ENCODE peak calls at places on chromosome 9, in four cellular contexts. B, V, F and C are unnamed samples.

GRCh38 chr9:84939766-84940165 is 270.2 kb downstream of the NTRK2 start:
- DNase-seq in V (no peak), F (no peak), B (peak; percentile 17), C (no peak)

GRCh38 chr9:98318834-98319478 is 63.5 kb upstream of the TBC1D2 start:
- DNase-seq in F (no peak), V (no peak), B (peak; percentile 65), C (no peak)

GRCh38 chr9:117772960-117773359 is 68.8 kb downstream of the TLR4 start:
- DNase-seq in V (no peak), B (peak; percentile 58), F (no peak), C (peak; percentile 45)

GRCh38 chr9:86142973-86143372 is 43.6 kb upstream of the GOLM1 start:
- DNase-seq in F (no peak), V (no peak), B (no peak), C (no peak)

GRCh38 chr9:134433101-134433500 is 106.8 kb downstream of the RXRA start:
- DNase-seq in B (peak; percentile 33), V (no peak), F (no peak), C (no peak)

GRCh38 chr9:130556396-130557076 is 22.8 kb upstream of the FUBP3 start:
- DNase-seq in B (no peak), F (no peak), V (no peak), C (no peak)

GRCh38 chr9:137666950-137667670 is 48.3 kb downstream of the EHMT1 start:
- DNase-seq in B (no peak), F (no peak), V (peak; percentile 87), C (no peak)

GRCh38 chr9:16310288-16311145 is 560.0 kb downstream of the BNC2 start:
- DNase-seq in B (no peak), V (peak; percentile 33), F (no peak), C (no peak)

GRCh38 chr9:75866273-75866871 is 24.1 kb upstream of the PCSK5 start:
- DNase-seq in B (peak; percentile 25), V (no peak), F (peak; percentile 55), C (peak; percentile 75)

GRCh38 chr9:121634800-121635261 is 16.6 kb upstream of the DAB2IP start:
- DNase-seq in V (peak; percentile 76), B (no peak), F (no peak), C (peak; percentile 47)

GRCh38 chr9:35311891-35312639 is 150.3 kb downstream of the UNC13B start:
- DNase-seq in F (no peak), B (peak; percentile 33), V (no peak), C (no peak)

GRCh38 chr9:37732086-37732744 is 21.4 kb upstream of the TRMT10B start:
- DNase-seq in B (no peak), F (no peak), V (no peak), C (no peak)

GRCh38 chr9:83199240-83199639 is 136.3 kb upstream of the RASEF start:
- DNase-seq in B (peak; percentile 50), V (peak; percentile 35), F (no peak), C (peak; percentile 29)

GRCh38 chr9:98571643-98572042 is 137.1 kb downstream of the GABBR2 start:
- DNase-seq in B (no peak), F (no peak), V (no peak), C (no peak)

GRCh38 chr9:15103321-15103720 is 193.1 kb upstream of the FREM1 start:
- DNase-seq in F (no peak), B (no peak), V (no peak), C (no peak)

GRCh38 chr9:17003576-17004240 is 131.1 kb upstream of the CNTLN start:
- DNase-seq in B (peak; percentile 67), V (no peak), F (no peak), C (no peak)

GRCh38 chr9:22401671-22402070 is 45.0 kb upstream of the DMRTA1 start:
- DNase-seq in V (no peak), B (peak; percentile 71), F (no peak), C (no peak)

GRCh38 chr9:116842658-116843057 is 155.6 kb downstream of the TRIM32 start:
- DNase-seq in F (no peak), V (peak; percentile 86), B (no peak), C (no peak)

GRCh38 chr9:78898239-78898638 is 601.3 kb downstream of the PSAT1 start:
- DNase-seq in B (peak; percentile 58), F (no peak), V (no peak), C (no peak)

GRCh38 chr9:28443461-28443860 is 870.2 kb upstream of the C9orf72 start:
- DNase-seq in F (no peak), B (no peak), V (no peak), C (no peak)

DNA sequence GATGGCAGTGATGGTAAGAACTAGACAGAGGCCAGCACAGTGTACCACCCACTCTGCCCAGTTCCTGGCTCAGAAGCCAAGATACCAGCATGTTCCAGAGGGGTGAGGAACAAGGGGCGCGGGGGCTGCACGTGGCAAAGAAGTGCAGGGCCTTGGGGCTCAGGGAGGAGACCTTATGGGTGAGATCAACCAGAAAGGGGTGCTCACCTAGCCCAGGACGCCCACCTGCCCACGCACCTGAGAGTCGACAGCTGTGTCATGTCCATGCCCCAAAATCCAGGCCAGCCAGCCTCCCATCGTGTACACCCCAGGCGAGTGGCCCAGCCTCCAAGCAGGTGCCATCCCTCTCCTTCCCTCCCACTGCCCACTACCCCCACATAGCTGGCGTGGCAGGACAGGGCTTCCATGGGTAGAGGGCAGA is 34.9 kb downstream of the BICD2 start:
- DNase-seq in F (no peak), V (peak; percentile 14), B (no peak), C (no peak)
- H3K9ac ChIP-seq in F (no peak overlapping the region), V (no peak overlapping the region), B (no peak overlapping the region), C (no peak overlapping the region)

GRCh38 chr9:1530681-1531080 is 480.5 kb downstream of the DMRT2 start:
- DNase-seq in V (no peak), F (no peak), B (no peak), C (no peak)

GRCh38 chr9:1531411-1531903 is 481.3 kb downstream of the DMRT2 start:
- DNase-seq in F (no peak), V (no peak), B (no peak), C (no peak)

GRCh38 chr9:1535599-1535998 is 479.5 kb upstream of the SMARCA2 start:
- DNase-seq in V (no peak), B (no peak), F (no peak), C (no peak)

GRCh38 chr9:1535051-1535450 is 480.1 kb upstream of the SMARCA2 start:
- DNase-seq in B (no peak), V (no peak), F (no peak), C (no peak)

DNA sequence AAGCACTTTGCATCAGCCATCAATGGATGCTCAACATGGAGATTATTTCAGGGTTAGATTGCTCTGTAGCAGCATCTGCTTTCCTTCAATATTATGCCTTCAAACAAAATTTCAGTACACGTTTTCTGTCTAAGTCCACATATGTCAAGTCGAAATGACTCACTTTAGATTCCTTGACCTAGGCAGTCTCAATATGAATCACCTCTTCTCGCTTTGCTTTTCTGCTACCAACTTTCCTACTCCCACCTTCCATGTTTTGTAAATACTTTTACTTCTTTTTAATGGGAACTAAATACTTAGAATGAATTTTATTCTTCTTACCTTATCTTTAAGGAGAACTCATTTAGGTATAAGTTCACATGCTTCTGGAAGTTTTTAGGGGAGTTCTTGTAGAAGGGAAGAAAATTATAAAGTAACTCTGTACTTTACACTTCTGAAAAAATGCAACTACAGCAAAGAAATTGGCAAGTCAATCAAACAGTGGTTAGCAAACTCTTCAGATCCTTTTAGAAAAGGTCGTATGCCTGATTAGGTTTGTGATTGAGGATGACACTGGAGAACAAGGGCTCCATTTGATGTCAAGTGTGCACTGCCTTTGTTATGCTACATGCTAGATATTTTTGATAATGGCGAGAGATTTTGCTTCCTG is 478.5 kb upstream of the SMARCA2 start:
- DNase-seq in B (no peak), V (no peak), F (no peak), C (no peak)
- TF ChIP-seq CTCF in B (no peak), V (no peak), F (no peak), C (no peak)

GRCh38 chr9:136537896-136538598 is 7.8 kb downstream of the NOTCH1 start:
- DNase-seq in V (no peak), F (no peak), B (no peak), C (no peak)

GRCh38 chr9:136538599-136539426 is 7.0 kb downstream of the NOTCH1 start:
- DNase-seq in F (no peak), V (no peak), B (no peak), C (peak; percentile 86)

GRCh38 chr9:136541709-136542108 is 4.1 kb downstream of the NOTCH1 start:
- DNase-seq in V (no peak), F (no peak), B (no peak), C (no peak)

GRCh38 chr9:136541179-136541578 is 4.7 kb downstream of the NOTCH1 start:
- DNase-seq in V (no peak), F (no peak), B (peak; percentile 69), C (no peak)

GRCh38 chr9:136539427-136540412 is 6.1 kb downstream of the NOTCH1 start:
- DNase-seq in V (peak; percentile 88), F (peak; percentile 59), B (peak; percentile 76), C (peak; percentile 99)
- H3K9ac ChIP-seq in V (no peak overlapping the region), F (peak overlapping the region; percentile 24), B (no peak overlapping the region), C (peak overlapping the region; percentile 93)

GRCh38 chr9:93122721-93123221 is 11.3 kb downstream of the NINJ1 start:
- DNase-seq in F (no peak), V (peak; percentile 23), B (no peak), C (no peak)
- TF ChIP-seq CTCF in F (no peak), V (no peak), B (no peak), C (no peak)

GRCh38 chr9:113658565-113658935 is 195.0 kb downstream of the RGS3 start:
- DNase-seq in F (no peak), B (no peak), V (no peak), C (no peak)

GRCh38 chr9:113659039-113659438 is 195.5 kb downstream of the RGS3 start:
- DNase-seq in V (no peak), F (no peak), B (no peak), C (no peak)

GRCh38 chr9:113659740-113660139 is 196.2 kb downstream of the RGS3 start:
- DNase-seq in V (no peak), F (no peak), B (no peak), C (no peak)

GRCh38 chr9:113657765-113658564 is 194.4 kb downstream of the RGS3 start:
- DNase-seq in F (peak; percentile 77), V (peak; percentile 92), B (peak; percentile 70), C (peak; percentile 88)

DNA sequence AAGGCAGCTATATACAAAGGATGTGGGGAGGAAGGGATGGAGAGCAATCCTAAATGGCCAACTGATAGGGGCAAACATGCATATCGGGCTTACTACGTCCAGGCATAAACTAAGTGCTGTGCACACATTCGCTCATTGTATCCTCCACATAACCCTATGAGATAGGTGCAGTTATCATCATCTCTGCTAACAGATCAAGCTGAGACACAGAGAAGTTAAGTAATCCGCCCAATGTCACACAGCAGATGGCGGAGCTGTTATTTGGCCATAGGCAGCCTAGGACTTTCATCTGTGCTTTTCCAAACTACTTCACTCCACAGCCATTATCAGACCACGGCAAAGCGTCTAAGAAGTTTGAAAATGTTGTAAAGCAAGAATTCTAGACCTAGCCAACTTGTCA is 197.5 kb downstream of the RGS3 start:
- DNase-seq in B (no peak), V (no peak), F (no peak), C (no peak)
- H3K9ac ChIP-seq in B (no peak overlapping the region), V (no peak overlapping the region), F (no peak overlapping the region), C (no peak overlapping the region)

GRCh38 chr9:77793909-77794308 is 145.8 kb upstream of the GNA14 start:
- DNase-seq in B (peak; percentile 19), F (no peak), V (no peak), C (no peak)
- TF ChIP-seq CTCF in B (no peak), F (no peak), V (no peak), C (no peak)